ENCODE peak calls at places on chromosomes 2 and 18, in ten cellular contexts. I, U, W, L, D, V, B, G, S and E are unnamed samples.

GRCh38 chr2:241151934-241152660 is 1.8 kb downstream of the PPP1R7 start:
- DNase-seq in L (peak), W (no peak), U (no peak), G (no peak), D (no peak), S (no peak), V (no peak), B (no peak), I (no peak), E (no peak)

GRCh38 chr2:3329491-3329890 is 48.1 kb downstream of the EIPR1 start:
- DNase-seq in D (no peak), B (no peak), V (no peak), W (no peak), L (no peak), S (no peak), G (no peak), U (no peak), I (no peak), E (no peak)

GRCh38 chr2:75375646-75376582 is 176.6 kb upstream of the TACR1 start:
- DNase-seq in L (no peak), V (peak), S (peak), W (no peak), B (no peak), U (no peak), I (no peak), D (peak), G (no peak), E (peak)

GRCh38 chr2:205047273-205047839 is 502.1 kb downstream of the PARD3B start:
- DNase-seq in D (no peak), I (peak), W (no peak), U (peak), G (no peak), B (no peak), L (no peak), S (peak), V (no peak), E (no peak)

GRCh38 chr2:11998218-11998617 is 251.8 kb downstream of the LPIN1 start:
- DNase-seq in B (peak), V (no peak), W (no peak), L (no peak), S (no peak), U (no peak), D (peak), G (no peak), I (no peak), E (no peak)

GRCh38 chr18:9742588-9743131 is 34.6 kb downstream of the RAB31 start:
- DNase-seq in D (no peak), G (no peak), W (no peak), U (peak), I (no peak), S (no peak), L (no peak), B (no peak), V (no peak), E (peak)

GRCh38 chr2:121202541-121203310 is 82.3 kb downstream of the TFCP2L1 start:
- DNase-seq in V (no peak), G (no peak), U (no peak), S (peak), D (no peak), B (no peak), W (no peak), L (peak), I (no peak), E (no peak)

GRCh38 chr2:75787532-75788132 is 76.9 kb upstream of the GCFC2 start:
- DNase-seq in G (no peak), D (peak), I (peak), U (no peak), S (peak), V (no peak), L (no peak), W (peak), B (no peak), E (no peak)

GRCh38 chr2:79393806-79394484 is 118.9 kb upstream of the CTNNA2 start:
- DNase-seq in L (no peak), G (peak), S (peak), V (peak), W (peak), D (no peak), I (peak), B (no peak), U (no peak), E (no peak)

GRCh38 chr2:157672129-157672528 is 43.5 kb upstream of the ACVR1C start:
- DNase-seq in S (no peak), V (no peak), B (no peak), W (no peak), D (peak), L (no peak), U (no peak), I (no peak), G (no peak), E (no peak)

GRCh38 chr2:44686561-44686960 is 254.9 kb upstream of the SIX3 start:
- DNase-seq in G (no peak), B (no peak), V (no peak), S (no peak), D (peak), W (no peak), L (no peak), U (no peak), I (no peak), E (no peak)

GRCh38 chr2:174336403-174337336 is 1.9 kb downstream of the SP9 start:
- DNase-seq in S (peak), D (peak), I (peak), G (peak), V (no peak), L (peak), B (no peak), U (peak), W (peak), E (no peak)

GRCh38 chr2:219551863-219552381 is 8.1 kb downstream of the TMEM198 start:
- DNase-seq in D (no peak), S (no peak), W (peak), B (no peak), G (no peak), U (no peak), I (peak), V (no peak), L (no peak), E (no peak)

GRCh38 chr2:241393524-241394196 is 37.6 kb downstream of the FARP2 start:
- DNase-seq in W (no peak), I (no peak), D (no peak), L (no peak), G (no peak), V (no peak), B (no peak), U (no peak), S (no peak), E (no peak)

GRCh38 chr18:44887227-44887631 is 206.5 kb downstream of the SETBP1 start:
- DNase-seq in U (peak), B (peak), D (peak), S (no peak), L (no peak), W (no peak), G (peak), V (no peak), I (no peak), E (no peak)

GRCh38 chr2:177239934-177240600 is 24.5 kb downstream of the NFE2L2 start:
- DNase-seq in D (peak), V (peak), G (peak), W (no peak), U (peak), I (peak), L (no peak), S (no peak), B (peak), E (peak)

GRCh38 chr2:240803191-240803590 is 16.8 kb downstream of the KIF1A start:
- DNase-seq in B (no peak), S (no peak), G (no peak), W (no peak), V (no peak), D (no peak), I (no peak), L (no peak), U (no peak), E (no peak)

GRCh38 chr18:80103231-80103630 is 5.8 kb upstream of the ADNP2 start:
- DNase-seq in D (no peak), V (no peak), U (no peak), W (no peak), G (no peak), L (no peak), B (no peak), I (no peak), S (no peak), E (no peak)

GRCh38 chr2:117738991-117739839 is 75.3 kb upstream of the DDX18 start:
- DNase-seq in S (no peak), G (no peak), V (no peak), I (no peak), W (no peak), D (no peak), B (no peak), L (no peak), U (no peak), E (no peak)

GRCh38 chr2:200308001-200308400 is 1.5 kb downstream of the SPATS2L start:
- DNase-seq in I (no peak), V (no peak), D (peak), U (no peak), L (no peak), S (no peak), G (no peak), W (no peak), B (no peak), E (no peak)

GRCh38 chr2:230144348-230144747 is 75.4 kb downstream of the SP110 start:
- DNase-seq in G (no peak), W (no peak), S (no peak), U (no peak), I (no peak), B (no peak), D (no peak), L (no peak), V (no peak), E (no peak)

GRCh38 chr2:5546176-5546575 is 146.0 kb upstream of the SOX11 start:
- DNase-seq in V (no peak), I (no peak), S (no peak), U (no peak), B (no peak), L (no peak), W (no peak), G (no peak), D (peak), E (no peak)

GRCh38 chr2:173407176-173407575 is 52.5 kb downstream of the CDCA7 start:
- DNase-seq in D (peak), L (no peak), S (no peak), W (no peak), B (no peak), G (no peak), I (no peak), U (no peak), V (no peak), E (no peak)

GRCh38 chr2:218029366-218030360 is 26.9 kb upstream of the TNS1 start:
- DNase-seq in D (no peak), V (no peak), S (no peak), L (no peak), U (no peak), W (no peak), I (no peak), B (no peak), G (no peak), E (no peak)

GRCh38 chr2:40127890-40128548 is 323.9 kb downstream of the SLC8A1 start:
- DNase-seq in I (no peak), V (no peak), U (no peak), W (no peak), S (no peak), L (no peak), G (no peak), D (no peak), B (no peak), E (no peak)

GRCh38 chr2:237935740-237936452 is 30.9 kb upstream of the UBE2F start:
- DNase-seq in I (no peak), G (no peak), V (no peak), W (no peak), B (no peak), L (no peak), U (no peak), S (no peak), D (peak), E (no peak)

GRCh38 chr2:26479131-26479970 is 1.4 kb upstream of the OTOF start:
- DNase-seq in L (no peak), I (no peak), S (no peak), V (no peak), D (no peak), B (no peak), G (no peak), W (no peak), U (no peak), E (no peak)

GRCh38 chr2:165114345-165114943 is 89.4 kb downstream of the SCN3A start:
- DNase-seq in I (no peak), U (peak), L (no peak), S (no peak), G (no peak), D (peak), B (no peak), V (no peak), W (no peak), E (no peak)

GRCh38 chr2:215371915-215372897 is 60.3 kb downstream of the ATIC start:
- DNase-seq in I (no peak), B (no peak), L (no peak), U (no peak), W (no peak), D (no peak), V (no peak), S (no peak), G (no peak), E (no peak)

GRCh38 chr2:175815537-175815936 is 186.5 kb downstream of the LNPK start:
- DNase-seq in D (peak), I (no peak), L (no peak), B (no peak), W (no peak), V (no peak), G (no peak), S (no peak), U (no peak), E (no peak)

GRCh38 chr2:33267745-33268144 is 208.7 kb upstream of the RASGRP3 start:
- DNase-seq in U (no peak), G (no peak), I (no peak), B (no peak), L (no peak), D (peak), W (no peak), S (no peak), V (no peak), E (no peak)

GRCh38 chr2:97993926-97994325 is 1.8 kb downstream of the TMEM131 start:
- DNase-seq in G (no peak), S (no peak), D (no peak), W (no peak), U (no peak), B (no peak), I (no peak), V (no peak), L (no peak), E (no peak)

GRCh38 chr18:6039055-6039454 is 143.7 kb upstream of the TMEM200C start:
- DNase-seq in G (no peak), I (no peak), B (no peak), W (no peak), V (no peak), L (no peak), U (no peak), D (no peak), S (no peak), E (no peak)